ENCODE peak calls at places on chromosomes 7 and 10, in five cellular contexts. H is GM10248; R is neural progenitor cell; T is CD4-positive, alpha-beta T cell; A is HFF-Myc. I is an unnamed sample.
A peak's percentile ranks its signal among the peaks of the same experiment; 100 is the strongest.

GRCh38 chr7:13198741-13199140 is 511.3 kb downstream of the ARL4A start:
- DNase-seq in H (no peak), R (no peak), T (no peak), A (no peak), I (no peak)

GRCh38 chr10:74234569-74234968 is 83.5 kb downstream of the ADK start:
- DNase-seq in H (no peak), R (no peak), T (no peak), A (no peak), I (no peak)

GRCh38 chr7:140521426-140521825 is 42.1 kb upstream of the MKRN1 start:
- DNase-seq in H (no peak), R (no peak), T (no peak), A (no peak), I (no peak)

GRCh38 chr7:95690367-95690947 is 81.9 kb upstream of the DYNC1I1 start:
- DNase-seq in H (peak; percentile 13), R (peak; percentile 63), T (no peak), A (no peak), I (no peak)

GRCh38 chr10:96448021-96448457 is 65.7 kb downstream of the TLL2 start:
- DNase-seq in H (peak; percentile 58), R (peak; percentile 21), T (no peak), A (no peak), I (no peak)

GRCh38 chr10:119859422-119860258 is 13.0 kb downstream of the MCMBP start:
- DNase-seq in H (peak; percentile 29), R (peak; percentile 69), T (no peak), A (no peak), I (no peak)

GRCh38 chr10:47451998-47452494 is 31.9 kb downstream of the ANXA8 start:
- DNase-seq in H (peak; percentile 16), R (no peak), T (no peak), A (no peak), I (no peak)

GRCh38 chr10:121864653-121865052 is 63.2 kb downstream of the ATE1 start:
- DNase-seq in H (no peak), R (no peak), T (no peak), A (no peak), I (no peak)

GRCh38 chr7:97442-97841 is 94.9 kb upstream of the FAM20C start:
- DNase-seq in H (no peak), R (no peak), T (no peak), A (no peak), I (no peak)

GRCh38 chr7:95180-95862 is 97.0 kb upstream of the FAM20C start:
- DNase-seq in H (no peak), R (no peak), T (no peak), A (no peak), I (no peak)

GRCh38 chr7:94251-94801 is 98.0 kb upstream of the FAM20C start:
- DNase-seq in H (no peak), R (no peak), T (no peak), A (no peak), I (no peak)

GRCh38 chr7:96861-97260 is 95.5 kb upstream of the FAM20C start:
- DNase-seq in H (no peak), R (no peak), T (no peak), A (no peak), I (no peak)

DNA sequence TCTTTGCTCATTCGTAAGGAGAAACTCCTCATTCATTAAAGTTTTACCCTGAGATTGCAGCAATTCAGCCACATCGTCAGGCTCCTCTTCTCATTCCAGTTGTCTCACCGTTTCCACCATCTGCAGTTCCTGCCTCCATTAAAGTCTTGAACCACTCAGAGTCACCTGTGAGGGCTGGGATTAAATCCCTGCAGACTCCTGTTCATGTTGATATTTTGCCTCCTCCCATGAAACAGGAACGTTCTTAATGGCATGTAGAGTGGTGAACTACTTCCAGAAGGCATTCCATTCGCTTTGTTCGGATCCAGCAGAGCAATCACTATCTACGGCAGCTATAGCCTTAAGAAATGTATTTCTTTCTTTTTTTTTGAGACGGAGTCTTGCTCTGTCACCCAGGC is 96.5 kb upstream of the FAM20C start:
- DNase-seq in H (no peak), R (no peak), T (no peak), A (no peak), I (no peak)
- TF ChIP-seq CTCF in H (no peak), R (no peak), T (no peak), A (no peak), I (no peak)

GRCh38 chr7:127504715-127505114 is 80.7 kb downstream of the GCC1 start:
- DNase-seq in H (peak; percentile 18), R (peak; percentile 57), T (no peak), A (no peak), I (no peak)
- TF ChIP-seq CTCF in H (peak; percentile 47), R (peak; percentile 66), T (peak; percentile 37), A (peak; percentile 64), I (peak; percentile 56)

DNA sequence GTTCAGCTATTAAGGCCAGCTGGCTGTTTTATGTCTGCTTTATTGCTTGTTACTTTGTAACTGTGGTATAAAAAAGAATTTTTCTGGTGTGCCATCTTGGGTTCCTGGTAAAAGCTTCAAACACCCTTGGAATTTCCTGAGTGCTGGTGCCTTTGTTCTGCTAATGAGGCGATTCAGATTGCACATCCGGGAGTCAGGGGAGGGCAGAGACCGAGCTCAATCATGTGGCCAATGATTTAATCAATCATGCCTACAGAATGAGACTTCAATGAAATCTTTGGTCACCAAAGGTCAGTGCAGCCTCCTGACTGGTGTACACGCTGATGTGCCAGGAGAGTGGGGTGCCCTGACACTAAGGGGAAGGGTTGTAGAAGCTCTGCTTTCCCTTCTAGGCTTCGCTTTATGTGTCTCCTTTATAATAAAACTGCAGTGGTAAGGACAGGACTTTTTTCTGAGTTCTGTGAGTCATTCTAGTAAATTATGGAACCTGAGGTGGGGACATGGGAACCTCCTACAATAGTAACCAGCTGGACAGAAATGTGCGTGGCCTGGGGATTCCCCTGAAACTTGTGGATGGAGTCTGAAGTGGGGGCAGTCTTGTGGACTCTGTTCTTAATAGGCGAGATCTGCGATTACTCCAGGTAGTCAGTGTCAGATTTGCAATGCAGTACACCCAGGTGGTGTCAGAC is 69.4 kb upstream of the OGDHL start:
- DNase-seq in H (no peak), R (peak; percentile 85), T (no peak), A (no peak), I (no peak)
- TF ChIP-seq CTCF in H (no peak), R (no peak), T (no peak), A (no peak), I (no peak)

DNA sequence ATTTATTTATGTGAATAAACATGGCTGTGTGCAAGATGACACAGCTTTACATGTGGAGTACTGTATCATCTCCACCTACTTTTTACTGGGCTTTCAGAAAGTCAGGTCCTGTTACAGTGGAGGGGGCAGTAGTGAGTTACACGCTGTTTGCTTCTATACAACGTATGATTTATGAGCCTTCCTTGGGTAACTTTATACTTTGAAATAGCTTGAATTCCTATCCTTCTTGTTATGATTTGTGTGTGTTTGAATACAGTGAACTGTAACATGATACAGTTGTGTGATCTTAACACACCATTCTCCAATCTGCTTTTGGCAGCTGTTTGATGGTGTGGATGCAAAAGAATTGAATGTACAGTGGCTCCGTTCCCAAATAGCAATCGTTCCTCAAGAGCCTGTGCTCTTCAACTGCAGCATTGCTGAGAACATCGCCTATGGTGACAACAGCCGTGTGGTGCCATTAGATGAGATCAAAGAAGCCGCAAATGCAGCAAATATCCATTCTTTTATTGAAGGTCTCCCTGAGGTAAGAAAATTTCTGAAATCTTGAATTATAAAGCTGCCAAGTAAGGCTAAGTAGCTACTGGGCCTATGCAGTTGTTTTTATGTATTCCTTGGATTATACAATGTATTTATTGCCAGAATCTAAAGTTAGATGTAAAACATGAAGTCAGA is 41.6 kb downstream of the SP8 start:
- DNase-seq in H (no peak), R (no peak), T (no peak), A (no peak), I (no peak)
- TF ChIP-seq CTCF in H (no peak), R (peak; percentile 10), T (no peak), A (no peak), I (no peak)

GRCh38 chr7:106057204-106057961 is 54.7 kb downstream of the SYPL1 start:
- DNase-seq in H (no peak), R (no peak), T (no peak), A (no peak), I (no peak)
- TF ChIP-seq CTCF in H (no peak), R (no peak), T (no peak), A (no peak), I (no peak)

GRCh38 chr7:27105161-27106122 is 3.0 kb upstream of the HOXA2 start:
- DNase-seq in H (no peak), R (no peak), T (no peak), A (no peak), I (no peak)
- TF ChIP-seq CTCF in H (no peak), R (no peak), T (no peak), A (no peak), I (no peak)